ENCODE peak calls at places on chromosomes 1 and 21, in eight cellular contexts. U is HCT116, Z is NB4, G is sigmoid colon, V is endothelial cell of umbilical vein, O is lower leg skin, K is GM12891, Y is IMR-90. Q is an unnamed sample.
A peak's percentile ranks its signal among the peaks of the same experiment; 100 is the strongest.

GRCh38 chr1:27603320-27603961 is 503 bp downstream of the AHDC1 start:
- DNase-seq in G (no peak), O (no peak), U (no peak), Y (no peak), V (peak; percentile 29), K (peak; percentile 72), Z (peak; percentile 58), Q (no peak)

GRCh38 chr21:38688068-38688467 is 117.7 kb upstream of the ETS2 start:
- DNase-seq in U (no peak), K (no peak), G (no peak), V (no peak), O (no peak), Z (no peak), Y (no peak), Q (no peak)

GRCh38 chr1:99173900-99174299 is 90.4 kb upstream of the PLPPR4 start:
- DNase-seq in U (no peak), G (no peak), Y (no peak), V (no peak), K (no peak), O (no peak), Z (no peak), Q (no peak)

GRCh38 chr1:109995536-109995935 is 11.0 kb downstream of the AHCYL1 start:
- DNase-seq in V (no peak), G (no peak), U (no peak), Z (no peak), Y (no peak), K (no peak), O (no peak), Q (no peak)

GRCh38 chr1:233614173-233614742 is 352 bp downstream of the KCNK1 start:
- DNase-seq in Z (no peak), Y (peak; percentile 19), O (peak; percentile 27), U (peak; percentile 29), V (peak; percentile 7), G (no peak), K (peak; percentile 41), Q (peak; percentile 24)

GRCh38 chr1:25658791-25659431 is 42.3 kb downstream of the MAN1C1 start:
- DNase-seq in U (no peak), K (no peak), Y (no peak), G (peak; percentile 92), O (no peak), V (no peak), Z (no peak), Q (no peak)

GRCh38 chr1:21511579-21512522 is 2.6 kb downstream of the ALPL start:
- DNase-seq in K (no peak), Y (peak; percentile 96), Z (no peak), G (peak; percentile 72), O (peak; percentile 69), V (no peak), U (no peak), Q (peak; percentile 49)

GRCh38 chr1:210293191-210293607 is 35.5 kb upstream of the HHAT start:
- DNase-seq in O (peak; percentile 40), K (no peak), Y (peak; percentile 1), G (peak; percentile 89), U (no peak), Z (no peak), V (no peak), Q (no peak)

GRCh38 chr1:114250683-114251572 is 97.3 kb upstream of the SYT6 start:
- DNase-seq in O (no peak), K (no peak), Z (no peak), G (no peak), Y (no peak), U (no peak), V (no peak), Q (no peak)

GRCh38 chr1:183942933-183943693 is 94.4 kb downstream of the COLGALT2 start:
- DNase-seq in G (peak; percentile 74), O (peak; percentile 42), Y (peak; percentile 98), U (peak; percentile 92), K (no peak), Z (peak; percentile 96), V (no peak), Q (peak; percentile 65)

GRCh38 chr1:108053291-108054023 is 88.5 kb upstream of the VAV3 start:
- DNase-seq in O (no peak), V (no peak), U (no peak), G (peak; percentile 50), K (no peak), Y (peak; percentile 2), Z (peak; percentile 18), Q (no peak)

GRCh38 chr1:229922249-229922648 is 144.8 kb upstream of the GALNT2 start:
- DNase-seq in Y (no peak), G (no peak), V (no peak), K (no peak), Z (no peak), U (no peak), O (no peak), Q (no peak)

GRCh38 chr1:12067900-12068821 is 5.1 kb downstream of the TNFRSF8 start:
- DNase-seq in Y (peak; percentile 81), Z (no peak), O (no peak), V (no peak), K (no peak), G (no peak), U (no peak), Q (peak; percentile 52)
- TF ChIP-seq POLR2A in Y (no peak), Z (no peak), O (no peak), V (no peak), K (peak; percentile 44), G (no peak), U (no peak), Q (no peak)

GRCh38 chr1:61352845-61353435 is 270.6 kb downstream of the NFIA start:
- DNase-seq in Y (no peak), O (no peak), Z (no peak), V (no peak), G (no peak), K (no peak), U (no peak), Q (no peak)
- TF ChIP-seq POLR2A in Y (no peak), O (no peak), Z (no peak), V (no peak), G (no peak), K (no peak), U (no peak), Q (no peak)

GRCh38 chr1:3924871-3925655 is 25.0 kb upstream of the C1orf174 start:
- DNase-seq in G (no peak), Y (peak; percentile 1), U (no peak), K (no peak), Z (peak; percentile 35), O (no peak), V (no peak), Q (no peak)

GRCh38 chr1:3929122-3929521 is 29.1 kb upstream of the C1orf174 start:
- DNase-seq in Y (no peak), V (no peak), K (no peak), Z (no peak), G (no peak), O (no peak), U (no peak), Q (no peak)

GRCh38 chr1:3925762-3926161 is 25.7 kb upstream of the C1orf174 start:
- DNase-seq in Y (no peak), V (no peak), U (no peak), K (no peak), O (no peak), Z (no peak), G (no peak), Q (no peak)

GRCh38 chr1:3928622-3929021 is 28.6 kb upstream of the C1orf174 start:
- DNase-seq in Y (no peak), O (no peak), U (no peak), K (no peak), G (no peak), V (no peak), Z (no peak), Q (no peak)

DNA sequence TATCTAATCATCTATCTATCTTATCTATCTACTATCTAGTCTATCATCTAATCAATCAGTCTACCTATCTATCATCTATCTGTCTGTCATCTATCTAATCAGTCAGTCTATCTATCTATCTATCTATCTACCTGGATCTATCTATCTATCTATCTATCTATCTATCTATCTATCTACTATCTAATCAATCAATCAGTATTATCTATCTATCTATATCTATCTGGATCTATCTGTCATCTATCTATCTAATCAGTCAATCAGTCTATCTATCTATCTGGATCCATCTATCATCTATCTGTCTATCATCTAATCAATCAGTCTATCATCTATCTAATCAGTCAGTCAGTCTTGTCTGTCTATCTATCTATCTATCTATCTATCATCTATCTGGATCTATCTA is 26.9 kb upstream of the C1orf174 start:
- DNase-seq in G (no peak), O (no peak), Y (no peak), U (no peak), Z (no peak), V (no peak), K (no peak), Q (no peak)
- TF ChIP-seq POLR2A in G (no peak), O (no peak), Y (no peak), U (no peak), Z (no peak), V (no peak), K (no peak), Q (no peak)

DNA sequence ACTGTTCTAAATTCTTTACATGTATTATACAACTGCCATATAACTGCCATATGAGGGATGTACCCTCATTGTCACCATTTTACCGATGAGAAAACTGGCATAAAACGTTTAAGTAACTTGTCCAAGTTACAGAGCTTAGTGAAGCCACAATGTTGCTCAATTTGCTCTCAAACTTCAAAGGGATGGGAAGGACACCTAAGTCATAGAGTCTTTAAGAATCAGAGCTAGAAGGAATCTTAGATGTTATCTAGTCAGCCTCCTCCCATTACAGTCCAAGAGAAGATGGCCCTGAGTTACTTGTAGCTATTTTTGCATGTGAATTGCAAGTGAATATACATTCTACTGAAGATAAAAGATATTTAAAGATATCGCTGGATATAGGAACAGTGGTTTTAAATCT is 31.7 kb downstream of the SELL start:
- DNase-seq in Y (no peak), U (no peak), G (no peak), O (no peak), Z (no peak), V (no peak), K (no peak), Q (no peak)
- TF ChIP-seq POLR2A in Y (no peak), U (no peak), G (no peak), O (no peak), Z (no peak), V (no peak), K (no peak), Q (no peak)

Q was measured in H54.